ENCODE peak calls at places on chromosomes 12 and 14, in five cellular contexts. J is GM12878, P is adrenal gland, G is AG04450, S is cardiac muscle cell. T is an unnamed sample.

GRCh38 chr12:96108321-96108720 is 72.9 kb upstream of the LTA4H start:
- DNase-seq in G (no peak), P (peak; percentile 36), J (no peak), S (no peak), T (no peak)

GRCh38 chr12:45743247-45743646 is 13.7 kb downstream of the ARID2 start:
- DNase-seq in S (no peak), G (no peak), J (no peak), P (no peak), T (no peak)

GRCh38 chr12:77725611-77726010 is 105.1 kb upstream of the NAV3 start:
- DNase-seq in J (no peak), G (peak; percentile 32), P (no peak), S (no peak), T (no peak)

GRCh38 chr14:76929927-76930326 is 98.6 kb downstream of the IRF2BPL start:
- DNase-seq in P (peak; percentile 87), S (no peak), G (no peak), J (no peak), T (no peak)

GRCh38 chr14:72975776-72976175 is 49.5 kb downstream of the DCAF4 start:
- DNase-seq in S (no peak), P (no peak), G (no peak), J (no peak), T (no peak)

GRCh38 chr12:14841761-14842160 is 1.6 kb downstream of the ART4 start:
- DNase-seq in S (peak; percentile 22), G (no peak), P (peak; percentile 85), J (no peak), T (no peak)

GRCh38 chr12:115811929-115812328 is 465.6 kb downstream of the MED13L start:
- DNase-seq in P (peak; percentile 27), J (no peak), S (no peak), G (no peak), T (no peak)

GRCh38 chr14:97380539-97380941 is 583.4 kb downstream of the VRK1 start:
- DNase-seq in G (no peak), J (no peak), S (no peak), P (peak; percentile 31), T (no peak)

GRCh38 chr12:71804505-71804904 is 35.1 kb upstream of the TBC1D15 start:
- DNase-seq in P (no peak), S (no peak), J (no peak), G (no peak), T (no peak)

GRCh38 chr12:16939871-16940306 is 333.9 kb upstream of the LMO3 start:
- DNase-seq in S (peak; percentile 66), G (no peak), J (peak; percentile 26), P (peak; percentile 7), T (peak; percentile 50)

GRCh38 chr12:122874081-122874480 is 21.8 kb downstream of the VPS37B start:
- DNase-seq in J (no peak), S (peak; percentile 58), G (no peak), P (no peak), T (no peak)

GRCh38 chr14:36785511-36785910 is 123.9 kb downstream of the PAX9 start:
- DNase-seq in P (no peak), J (no peak), S (no peak), G (no peak), T (no peak)

GRCh38 chr12:116432321-116432750 is 126.8 kb upstream of the MAP1LC3B2 start:
- DNase-seq in J (no peak), P (no peak), S (no peak), G (no peak), T (no peak)

GRCh38 chr14:85573406-85573805 is 43.5 kb downstream of the FLRT2 start:
- DNase-seq in S (no peak), P (no peak), G (no peak), J (no peak), T (no peak)

GRCh38 chr12:75960086-75960910 is 71.3 kb downstream of the PHLDA1 start:
- DNase-seq in J (no peak), S (no peak), P (no peak), G (no peak), T (no peak)

GRCh38 chr12:24778486-24779304 is 170.2 kb downstream of the BCAT1 start:
- DNase-seq in G (peak; percentile 34), J (peak; percentile 8), P (no peak), S (peak; percentile 65), T (no peak)

GRCh38 chr12:89817501-89818226 is 109.0 kb upstream of the ATP2B1 start:
- DNase-seq in J (no peak), P (no peak), S (no peak), G (no peak), T (no peak)

GRCh38 chr12:43098766-43099550 is 453.0 kb downstream of the ADAMTS20 start:
- DNase-seq in S (no peak), G (no peak), J (no peak), P (no peak), T (no peak)

GRCh38 chr14:99055019-99055418 is 217.0 kb downstream of the BCL11B start:
- DNase-seq in P (no peak), J (no peak), S (no peak), G (no peak), T (no peak)

DNA sequence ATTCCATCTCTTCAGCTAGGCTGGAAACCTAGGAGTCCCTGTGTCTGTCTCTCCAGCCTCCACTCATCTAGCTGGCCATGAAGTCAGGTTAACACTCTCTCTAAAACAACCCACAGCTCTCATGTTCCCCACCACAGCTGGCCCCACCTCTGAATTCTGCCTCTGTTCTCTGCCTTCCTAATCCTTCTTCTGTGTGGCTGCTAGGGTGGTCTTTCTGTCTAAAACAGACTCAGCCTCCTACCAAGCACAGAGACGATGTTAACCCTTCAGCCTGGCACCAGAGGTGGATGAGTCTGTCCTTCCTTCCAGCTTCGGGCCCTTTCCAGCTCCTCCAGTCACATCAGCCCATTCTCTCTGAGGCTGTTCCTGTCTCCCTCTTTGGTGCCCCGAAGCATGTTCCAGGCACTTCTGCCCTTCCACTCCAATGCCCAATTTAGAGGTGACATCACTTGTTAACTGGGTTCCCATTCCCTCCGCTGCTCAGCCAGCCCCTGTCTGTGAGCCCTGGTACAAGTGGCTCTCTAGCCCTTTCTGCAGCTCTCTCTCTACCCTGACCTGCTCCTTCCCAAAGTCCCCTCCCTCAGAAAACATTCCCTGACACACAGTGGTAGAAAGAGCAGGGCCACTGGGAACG is 9.1 kb downstream of the FIGNL2 start:
- DNase-seq in P (no peak), S (peak; percentile 52), G (no peak), J (no peak), T (no peak)
- H3K27me3 ChIP-seq in P (peaks cover 8% of the 10 kb centered on the region), S (no peaks in the 10 kb centered on the region), G (peaks cover 76% of the 10 kb centered on the region), J (peaks cover 13% of the 10 kb centered on the region), T (peaks cover 26% of the 10 kb centered on the region)

GRCh38 chr12:110316861-110317260 is 35.8 kb downstream of the ATP2A2 start:
- DNase-seq in J (no peak), S (no peak), G (peak; percentile 56), P (no peak), T (no peak)

GRCh38 chr12:110317921-110318320 is 36.9 kb downstream of the ATP2A2 start:
- DNase-seq in G (no peak), P (peak; percentile 29), J (no peak), S (no peak), T (no peak)

DNA sequence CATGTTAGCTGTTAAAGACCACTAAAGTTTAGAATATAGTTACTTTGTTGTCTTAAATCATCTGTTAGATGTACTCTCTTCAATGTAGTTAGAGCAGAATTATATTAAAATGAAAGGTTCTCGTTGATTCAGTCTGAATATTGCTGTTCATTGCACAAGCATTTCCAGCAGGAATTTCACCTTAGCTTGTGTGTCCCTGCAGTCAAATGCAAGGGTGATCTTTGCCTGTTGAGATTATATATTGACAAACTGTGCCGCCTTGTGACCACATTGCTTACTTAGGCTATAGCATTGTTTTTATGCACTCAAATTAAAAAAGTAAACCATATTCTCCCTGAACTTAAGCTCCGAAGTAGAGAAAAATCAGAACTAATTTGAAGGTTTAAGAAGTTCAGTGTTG is 39.5 kb downstream of the ATP2A2 start:
- DNase-seq in J (no peak), S (no peak), G (no peak), P (no peak), T (no peak)
- TF ChIP-seq CTCF in J (no peak), S (no peak), G (no peak), P (no peak), T (no peak)

DNA sequence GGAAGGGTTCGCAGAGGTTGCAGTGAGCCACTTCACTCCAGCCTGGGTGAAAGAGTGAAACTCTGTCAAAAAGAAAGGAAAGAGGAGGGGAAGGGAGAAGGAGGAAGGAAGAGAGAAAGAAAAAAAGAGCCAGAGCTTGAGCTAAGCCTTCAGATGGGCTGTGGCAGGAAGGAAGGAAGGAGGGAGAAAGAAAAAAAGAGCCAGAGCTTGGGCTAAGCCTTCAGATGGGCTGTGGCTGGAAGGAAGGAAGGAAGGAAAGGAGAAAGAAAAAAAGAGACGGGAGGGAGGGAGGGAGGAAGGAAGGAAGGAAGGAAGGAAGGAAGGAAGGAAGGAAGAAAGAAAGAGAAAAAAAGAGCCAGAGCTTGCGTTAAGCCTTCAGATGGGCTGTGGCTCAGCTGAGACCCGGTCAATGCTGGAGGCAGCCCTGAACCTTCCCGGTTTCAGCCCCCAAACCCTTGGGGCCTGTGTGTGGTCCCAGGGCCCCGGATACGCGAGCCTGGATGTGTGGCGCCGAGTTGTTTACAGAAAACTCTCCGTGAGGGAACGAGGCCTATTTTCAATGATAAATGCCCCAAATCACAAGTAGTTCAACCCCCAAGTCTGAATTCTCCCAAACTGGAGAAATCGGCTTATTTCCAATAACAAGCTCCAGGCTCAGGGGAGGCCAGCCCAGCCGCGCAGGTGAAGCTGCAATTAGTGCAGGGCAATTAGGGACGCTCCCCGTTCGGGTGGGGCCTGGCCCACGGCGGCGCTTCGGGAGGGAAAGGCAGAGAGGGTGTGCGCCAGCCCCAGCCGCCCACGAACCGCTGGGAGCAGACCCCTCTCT is 13.8 kb upstream of the ANKRD9 start:
- DNase-seq in J (no peak), G (no peak), S (no peak), P (no peak), T (no peak)
- H3K27ac ChIP-seq in J (no peak overlapping the region), G (no peak overlapping the region), S (no peak overlapping the region), P (no peak overlapping the region), T (peak overlapping the region; percentile 87)

GRCh38 chr14:54567224-54567633 is 301 bp downstream of the SAMD4A start:
- DNase-seq in P (peak; percentile 57), J (no peak), S (peak; percentile 63), G (no peak), T (no peak)

GRCh38 chr14:54566410-54567223 is at the start of gene SAMD4A:
- DNase-seq in S (peak; percentile 78), P (peak; percentile 87), J (no peak), G (peak; percentile 71), T (peak; percentile 87)

GRCh38 chr14:54568821-54569591 is 2.1 kb downstream of the SAMD4A start:
- DNase-seq in J (no peak), S (peak; percentile 85), G (no peak), P (peak; percentile 16), T (no peak)

GRCh38 chr14:54566152-54566409 is 847 bp upstream of the SAMD4A start:
- DNase-seq in P (no peak), G (no peak), S (no peak), J (no peak), T (peak; percentile 54)

GRCh38 chr14:54567634-54568561 is 970 bp downstream of the SAMD4A start:
- DNase-seq in J (no peak), P (peak; percentile 69), G (no peak), S (peak; percentile 68), T (peak; percentile 69)
- H3K27me3 ChIP-seq in J (no peaks in the 10 kb centered on the region), P (no peaks in the 10 kb centered on the region), G (no peaks in the 10 kb centered on the region), S (no peaks in the 10 kb centered on the region), T (no peaks in the 10 kb centered on the region)

T was measured in lower lobe of right lung.